ENCODE peak calls at places on chromosome 7, in five cellular contexts. V is H1; C is CD4-positive, alpha-beta T cell; B is left lung; W is body of pancreas. J is an unnamed sample.

GRCh38 chr7:64834989-64835388 is 40.8 kb downstream of the ZNF138 start:
- DNase-seq in C (no peak), W (no peak), V (no peak), B (no peak), J (no peak)

GRCh38 chr7:30053068-30053467 is 24.9 kb downstream of the PLEKHA8 start:
- DNase-seq in W (no peak), C (no peak), B (no peak), V (no peak), J (no peak)

GRCh38 chr7:142859829-142860228 is 5.0 kb downstream of the EPHB6 start:
- DNase-seq in W (no peak), V (no peak), B (no peak), C (no peak), J (no peak)

GRCh38 chr7:50864694-50865093 is 82.0 kb upstream of the GRB10 start:
- DNase-seq in W (no peak), V (no peak), C (no peak), B (no peak), J (no peak)

GRCh38 chr7:34453150-34453549 is 204.9 kb upstream of the NPSR1 start:
- DNase-seq in C (no peak), B (no peak), W (no peak), V (no peak), J (no peak)

GRCh38 chr7:7521259-7521658 is 14.4 kb downstream of the COL28A1 start:
- DNase-seq in V (no peak), B (no peak), C (no peak), W (no peak), J (no peak)

GRCh38 chr7:134701272-134701671 is 54.6 kb downstream of the BPGM start:
- DNase-seq in V (no peak), C (no peak), W (no peak), B (no peak), J (no peak)

GRCh38 chr7:41940760-41941343 is 238.0 kb upstream of the INHBA start:
- DNase-seq in W (peak; percentile 74), C (peak; percentile 47), B (no peak), V (no peak), J (peak; percentile 89)

GRCh38 chr7:35758421-35758820 is 42.4 kb upstream of the SEPTIN7 start:
- DNase-seq in V (no peak), C (no peak), W (no peak), B (no peak), J (no peak)

GRCh38 chr7:74063646-74064045 is 20.0 kb upstream of the LIMK1 start:
- DNase-seq in C (no peak), B (peak; percentile 37), V (no peak), W (no peak), J (no peak)

GRCh38 chr7:6166443-6166871 is 106.0 kb downstream of the CYTH3 start:
- DNase-seq in C (no peak), W (no peak), B (peak; percentile 53), V (no peak), J (no peak)

GRCh38 chr7:16915405-16915804 is 33.6 kb upstream of the AGR3 start:
- DNase-seq in W (no peak), V (no peak), C (no peak), B (no peak), J (no peak)

GRCh38 chr7:7399707-7400106 is 136.0 kb downstream of the COL28A1 start:
- DNase-seq in B (no peak), V (no peak), C (no peak), W (no peak), J (no peak)

GRCh38 chr7:5143106-5143505 is 46.9 kb upstream of the WIPI2 start:
- DNase-seq in V (no peak), W (no peak), B (no peak), C (peak; percentile 51), J (no peak)

GRCh38 chr7:28685291-28685659 is 272.9 kb downstream of the TRIL start:
- DNase-seq in C (no peak), W (no peak), V (no peak), B (no peak), J (no peak)

GRCh38 chr7:131254211-131254610 is 73.5 kb upstream of the MKLN1 start:
- DNase-seq in B (no peak), C (no peak), W (no peak), V (no peak), J (no peak)

GRCh38 chr7:18610331-18610948 is 114.9 kb downstream of the HDAC9 start:
- DNase-seq in V (peak; percentile 3), C (no peak), W (peak; percentile 15), B (no peak), J (peak; percentile 9)

GRCh38 chr7:17870406-17870805 is 69.9 kb downstream of the SNX13 start:
- DNase-seq in B (no peak), V (no peak), C (no peak), W (no peak), J (no peak)

GRCh38 chr7:102097601-102098161 is 189.0 kb upstream of the SH2B2 start:
- DNase-seq in C (no peak), B (no peak), W (no peak), V (no peak), J (peak; percentile 29)

GRCh38 chr7:127717502-127718125 is 65.6 kb downstream of the SND1 start:
- DNase-seq in V (no peak), C (no peak), B (no peak), W (no peak), J (no peak)

GRCh38 chr7:152959610-152960009 is 200.1 kb downstream of the ACTR3B start:
- DNase-seq in B (no peak), V (no peak), C (no peak), W (no peak), J (no peak)
- TF ChIP-seq CTCF in B (no peak), V (peak; percentile 62), C (no peak), W (no peak), J (no peak)

DNA sequence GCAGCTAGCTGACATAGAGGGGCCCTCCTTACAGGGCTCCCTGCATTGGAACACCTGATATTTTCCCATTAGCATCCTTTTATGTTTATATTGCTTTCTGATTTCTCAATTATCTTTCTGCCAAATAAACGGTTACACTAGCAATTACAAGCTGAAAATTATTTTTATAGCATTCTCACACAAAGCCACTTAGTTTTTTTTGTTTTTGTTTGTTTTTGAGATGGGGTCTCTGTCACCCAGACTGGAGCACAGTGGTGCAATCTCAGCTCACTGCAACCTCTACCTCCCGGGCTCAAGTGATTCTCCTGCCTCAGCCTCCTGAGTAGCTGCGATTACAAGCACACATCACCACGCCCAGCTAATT is 9.9 kb upstream of the ZC3HAV1 start:
- DNase-seq in B (no peak), W (no peak), V (no peak), C (no peak), J (no peak)
- H3K27ac ChIP-seq in B (peak overlapping the region; percentile 82), W (no peak overlapping the region), V (no peak overlapping the region), C (peak overlapping the region; percentile 0), J (no peak overlapping the region)

DNA sequence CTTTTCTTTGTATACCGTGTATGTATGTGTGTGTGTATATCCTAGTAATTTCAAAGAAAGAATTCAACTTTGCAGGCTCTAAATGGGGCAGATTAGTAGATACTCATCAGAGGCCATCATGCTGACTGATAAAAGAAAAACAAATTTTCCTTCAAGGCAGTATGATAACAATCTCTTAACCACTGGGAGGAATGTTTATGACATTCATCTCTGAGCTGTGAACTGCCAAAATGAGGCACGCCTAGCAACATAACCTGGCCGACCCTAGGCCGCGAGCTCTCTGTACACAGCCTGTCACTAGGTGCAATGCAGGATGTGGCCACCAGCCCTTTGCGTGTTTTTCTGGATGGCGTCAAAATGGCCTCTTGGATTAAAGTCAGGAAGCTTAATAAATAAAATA is 343.7 kb upstream of the GALNT17 start:
- DNase-seq in W (no peak), V (no peak), C (no peak), B (no peak), J (no peak)
- TF ChIP-seq CTCF in W (no peak), V (peak; percentile 23), C (no peak), B (no peak), J (no peak)

GRCh38 chr7:26151096-26151495 is 902 bp upstream of the NFE2L3 start:
- DNase-seq in V (no peak), W (no peak), C (no peak), B (no peak), J (no peak)
- H3K27ac ChIP-seq in V (no peak overlapping the region), W (no peak overlapping the region), C (no peak overlapping the region), B (no peak overlapping the region), J (no peak overlapping the region)

GRCh38 chr7:56063882-56064625 is at the start of gene SUMF2:
- DNase-seq in C (peak; percentile 91), B (peak; percentile 98), V (peak; percentile 89), W (peak; percentile 91), J (peak; percentile 93)
- TF ChIP-seq CTCF in C (no peak), B (no peak), V (no peak), W (no peak), J (peak; percentile 16)